ENCODE peak calls at places on chromosomes 12 and 14, in ten cellular contexts. M, D, T, K, V, Z, Y, R, J and F are unnamed samples.

GRCh38 chr12:50218386-50218785 is 51.2 kb upstream of the CERS5 start:
- DNase-seq in M (no peak), D (no peak), T (no peak), K (no peak), V (no peak), Z (no peak), Y (peak; percentile 81), R (no peak), J (no peak), F (no peak)

GRCh38 chr12:95208678-95209077 is 8.6 kb downstream of the FGD6 start:
- DNase-seq in M (no peak), D (no peak), T (no peak), K (no peak), V (no peak), Z (no peak), Y (no peak), R (no peak), J (no peak), F (no peak)

GRCh38 chr12:100545092-100545491 is 28.4 kb upstream of the GAS2L3 start:
- DNase-seq in M (no peak), D (no peak), T (no peak), K (no peak), V (no peak), Z (no peak), Y (no peak), R (no peak), J (no peak), F (no peak)

GRCh38 chr12:54169036-54169435 is 19.7 kb downstream of the SMUG1 start:
- DNase-seq in M (no peak), D (no peak), T (no peak), K (no peak), V (no peak), Z (no peak), Y (no peak), R (no peak), J (no peak), F (no peak)

GRCh38 chr14:104768437-104769323 is 15.7 kb downstream of the SIVA1 start:
- DNase-seq in M (peak; percentile 70), D (peak; percentile 97), T (peak; percentile 91), K (peak; percentile 84), V (peak; percentile 96), Z (peak; percentile 89), Y (peak; percentile 45), R (peak; percentile 71), J (peak; percentile 92), F (peak; percentile 97)

GRCh38 chr14:102731871-102732800 is 45.1 kb upstream of the TRAF3 start:
- DNase-seq in M (no peak), D (peak; percentile 71), T (no peak), K (no peak), V (no peak), Z (peak; percentile 6), Y (no peak), R (no peak), J (no peak), F (no peak)

GRCh38 chr12:29796823-29797263 is 13.1 kb upstream of the TMTC1 start:
- DNase-seq in M (no peak), D (no peak), T (no peak), K (no peak), V (no peak), Z (peak; percentile 31), Y (peak; percentile 5), R (peak; percentile 45), J (no peak), F (no peak)

GRCh38 chr14:22650046-22650739 is 6.0 kb upstream of the OR6J1 start:
- DNase-seq in M (no peak), D (no peak), T (no peak), K (no peak), V (no peak), Z (no peak), Y (no peak), R (no peak), J (no peak), F (no peak)

DNA sequence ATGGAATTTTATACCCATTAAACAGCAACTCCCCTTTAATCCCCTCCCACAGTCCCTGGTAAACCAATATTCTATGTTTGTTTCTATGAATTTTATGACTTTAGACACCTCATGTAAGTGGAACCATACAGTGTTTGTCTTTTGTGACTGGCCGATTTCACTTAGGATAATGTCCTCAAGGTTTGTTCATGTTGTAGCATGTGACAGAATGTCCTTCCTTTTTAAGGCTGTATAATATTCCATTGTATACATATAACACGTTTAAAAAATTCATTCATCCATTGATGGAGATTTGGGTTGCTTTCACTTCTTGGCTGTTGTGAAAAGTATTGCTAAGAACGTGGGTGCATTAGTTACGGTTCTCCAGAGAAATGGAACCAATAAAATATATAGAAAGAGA is 40.2 kb downstream of the ARF6 start:
- DNase-seq in M (no peak), D (no peak), T (no peak), K (no peak), V (no peak), Z (no peak), Y (no peak), R (no peak), J (no peak), F (no peak)
- TF ChIP-seq CTCF in M (no peak), D (no peak), T (no peak), K (no peak), V (no peak), Z (no peak), Y (no peak), R (no peak), J (no peak), F (no peak)

GRCh38 chr14:50312734-50313054 is 570 bp downstream of the DMAC2L start:
- DNase-seq in M (no peak), D (no peak), T (no peak), K (no peak), V (no peak), Z (no peak), Y (no peak), R (no peak), J (no peak), F (no peak)

GRCh38 chr14:50308363-50308762 is 3.7 kb downstream of the L2HGDH start:
- DNase-seq in M (no peak), D (no peak), T (no peak), K (no peak), V (no peak), Z (no peak), Y (no peak), R (no peak), J (no peak), F (no peak)

GRCh38 chr14:50311337-50311973 is 574 bp downstream of the L2HGDH start:
- DNase-seq in M (no peak), D (no peak), T (no peak), K (no peak), V (no peak), Z (no peak), Y (no peak), R (no peak), J (peak; percentile 24), F (no peak)

GRCh38 chr14:50310445-50310844 is 1.6 kb downstream of the L2HGDH start:
- DNase-seq in M (no peak), D (no peak), T (no peak), K (no peak), V (no peak), Z (no peak), Y (no peak), R (no peak), J (no peak), F (no peak)

GRCh38 chr14:50311974-50312733 is at the start of the genes DMAC2L and L2HGDH:
- DNase-seq in M (peak; percentile 72), D (peak; percentile 97), T (peak; percentile 87), K (peak; percentile 89), V (peak; percentile 96), Z (peak; percentile 94), Y (peak; percentile 42), R (peak; percentile 85), J (peak; percentile 97), F (peak; percentile 60)
- TF ChIP-seq CTCF in M (no peak), D (no peak), T (no peak), K (peak; percentile 89), V (peak; percentile 43), Z (no peak), Y (peak; percentile 69), R (no peak), J (no peak), F (no peak)

GRCh38 chr12:77644915-77645605 is 185.6 kb upstream of the NAV3 start:
- DNase-seq in M (no peak), D (no peak), T (no peak), K (no peak), V (no peak), Z (no peak), Y (no peak), R (no peak), J (no peak), F (no peak)

GRCh38 chr12:77645966-77646598 is 184.6 kb upstream of the NAV3 start:
- DNase-seq in M (no peak), D (no peak), T (no peak), K (no peak), V (no peak), Z (no peak), Y (no peak), R (no peak), J (no peak), F (no peak)

GRCh38 chr12:77642246-77642645 is 188.4 kb upstream of the NAV3 start:
- DNase-seq in M (no peak), D (no peak), T (no peak), K (no peak), V (no peak), Z (no peak), Y (no peak), R (no peak), J (no peak), F (no peak)

GRCh38 chr12:77640356-77640755 is 190.3 kb upstream of the NAV3 start:
- DNase-seq in M (no peak), D (no peak), T (no peak), K (no peak), V (no peak), Z (no peak), Y (no peak), R (no peak), J (no peak), F (no peak)
- TF ChIP-seq CTCF in M (no peak), D (no peak), T (no peak), K (no peak), V (no peak), Z (no peak), Y (no peak), R (no peak), J (no peak), F (no peak)

GRCh38 chr14:71321556-71322315 is 414.5 kb downstream of the PCNX1 start:
- DNase-seq in M (no peak), D (no peak), T (no peak), K (no peak), V (no peak), Z (no peak), Y (peak; percentile 12), R (no peak), J (no peak), F (no peak)

GRCh38 chr14:71320107-71320733 is 413.0 kb downstream of the PCNX1 start:
- DNase-seq in M (peak; percentile 88), D (peak; percentile 99), T (peak; percentile 93), K (peak; percentile 93), V (peak; percentile 99), Z (peak; percentile 99), Y (peak; percentile 65), R (peak; percentile 85), J (peak; percentile 95), F (peak; percentile 87)

GRCh38 chr14:71319646-71320045 is 412.4 kb downstream of the PCNX1 start:
- DNase-seq in M (no peak), D (no peak), T (no peak), K (no peak), V (no peak), Z (no peak), Y (peak; percentile 4), R (no peak), J (peak; percentile 22), F (no peak)

GRCh38 chr14:71322660-71323250 is 415.5 kb downstream of the PCNX1 start:
- DNase-seq in M (no peak), D (no peak), T (no peak), K (no peak), V (no peak), Z (no peak), Y (peak; percentile 35), R (no peak), J (peak; percentile 66), F (no peak)

GRCh38 chr14:71320734-71321555 is 413.7 kb downstream of the PCNX1 start:
- DNase-seq in M (no peak), D (peak; percentile 86), T (peak; percentile 20), K (peak; percentile 56), V (peak; percentile 87), Z (peak; percentile 70), Y (no peak), R (no peak), J (peak; percentile 72), F (no peak)
- TF ChIP-seq CTCF in M (no peak), D (no peak), T (peak; percentile 11), K (no peak), V (no peak), Z (no peak), Y (no peak), R (no peak), J (peak; percentile 24), F (no peak)